ENCODE peak calls at places on chromosome 19, in seven cellular contexts. One of them, this sample, is unnamed.

GRCh38 chr19:19606021-19606420 is 12.5 kb downstream of the PBX4 start:
- DNase-seq in effector memory CD4-positive, alpha-beta T cell: peak; percentile 64
- DNase-seq in tibial artery: no peak
- DNase-seq in fibroblast of lung: peak; percentile 33
- DNase-seq in transverse colon: peak; percentile 74
- DNase-seq in IMR-90: peak; percentile 10
- DNase-seq in cardiac muscle cell: no peak
- DNase-seq in this sample: peak; percentile 24

GRCh38 chr19:46404039-46404883 is 9.1 kb downstream of the CCDC8 start:
- DNase-seq in effector memory CD4-positive, alpha-beta T cell: no peak
- DNase-seq in tibial artery: peak; percentile 86
- DNase-seq in fibroblast of lung: peak; percentile 56
- DNase-seq in transverse colon: peak; percentile 63
- DNase-seq in IMR-90: peak; percentile 31
- DNase-seq in cardiac muscle cell: peak; percentile 76
- DNase-seq in this sample: peak; percentile 86

GRCh38 chr19:41753159-41753558 is 2.2 kb upstream of the CEACAM6 start:
- DNase-seq in effector memory CD4-positive, alpha-beta T cell: peak; percentile 46
- DNase-seq in tibial artery: no peak
- DNase-seq in fibroblast of lung: no peak
- DNase-seq in transverse colon: peak; percentile 83
- DNase-seq in IMR-90: no peak
- DNase-seq in cardiac muscle cell: peak; percentile 40
- DNase-seq in this sample: peak; percentile 58

GRCh38 chr19:4877753-4878490 is 10.5 kb upstream of the PLIN3 start:
- DNase-seq in effector memory CD4-positive, alpha-beta T cell: no peak
- DNase-seq in tibial artery: peak; percentile 88
- DNase-seq in fibroblast of lung: no peak
- DNase-seq in transverse colon: peak; percentile 31
- DNase-seq in IMR-90: no peak
- DNase-seq in cardiac muscle cell: no peak
- DNase-seq in this sample: peak; percentile 92

GRCh38 chr19:38684078-38684861 is 36.8 kb downstream of the ACTN4 start:
- DNase-seq in effector memory CD4-positive, alpha-beta T cell: peak; percentile 49
- DNase-seq in tibial artery: peak; percentile 94
- DNase-seq in fibroblast of lung: peak; percentile 89
- DNase-seq in transverse colon: peak; percentile 87
- DNase-seq in IMR-90: peak; percentile 91
- DNase-seq in cardiac muscle cell: peak; percentile 94
- DNase-seq in this sample: peak; percentile 38

GRCh38 chr19:7968796-7969559 is 25.5 kb upstream of the TIMM44 start:
- DNase-seq in effector memory CD4-positive, alpha-beta T cell: no peak
- DNase-seq in tibial artery: no peak
- DNase-seq in fibroblast of lung: no peak
- DNase-seq in transverse colon: no peak
- DNase-seq in IMR-90: no peak
- DNase-seq in cardiac muscle cell: no peak
- DNase-seq in this sample: no peak

GRCh38 chr19:20472854-20473253 is 92.7 kb downstream of the ZNF737 start:
- DNase-seq in effector memory CD4-positive, alpha-beta T cell: no peak
- DNase-seq in tibial artery: no peak
- DNase-seq in fibroblast of lung: no peak
- DNase-seq in transverse colon: no peak
- DNase-seq in IMR-90: no peak
- DNase-seq in cardiac muscle cell: no peak
- DNase-seq in this sample: no peak

GRCh38 chr19:17873661-17874422 is 2.1 kb downstream of the SLC5A5 start:
- DNase-seq in effector memory CD4-positive, alpha-beta T cell: peak; percentile 45
- DNase-seq in tibial artery: no peak
- DNase-seq in fibroblast of lung: no peak
- DNase-seq in transverse colon: peak; percentile 53
- DNase-seq in IMR-90: no peak
- DNase-seq in cardiac muscle cell: peak; percentile 30
- DNase-seq in this sample: peak; percentile 34

GRCh38 chr19:46603752-46604241 is 2.7 kb downstream of the CALM3 start:
- DNase-seq in effector memory CD4-positive, alpha-beta T cell: no peak
- DNase-seq in tibial artery: no peak
- DNase-seq in fibroblast of lung: no peak
- DNase-seq in transverse colon: no peak
- DNase-seq in IMR-90: no peak
- DNase-seq in cardiac muscle cell: no peak
- DNase-seq in this sample: no peak

GRCh38 chr19:32817252-32817912 is 52.2 kb downstream of the SLC7A9 start:
- DNase-seq in effector memory CD4-positive, alpha-beta T cell: no peak
- DNase-seq in tibial artery: no peak
- DNase-seq in fibroblast of lung: no peak
- DNase-seq in transverse colon: peak; percentile 15
- DNase-seq in IMR-90: no peak
- DNase-seq in cardiac muscle cell: no peak
- DNase-seq in this sample: no peak

GRCh38 chr19:10061717-10062310 is 24.3 kb upstream of the SHFL start:
- DNase-seq in effector memory CD4-positive, alpha-beta T cell: no peak
- DNase-seq in tibial artery: no peak
- DNase-seq in fibroblast of lung: no peak
- DNase-seq in transverse colon: no peak
- DNase-seq in IMR-90: no peak
- DNase-seq in cardiac muscle cell: peak; percentile 31
- DNase-seq in this sample: peak; percentile 16

GRCh38 chr19:14089662-14090508 is 666 bp downstream of the SAMD1 start:
- DNase-seq in effector memory CD4-positive, alpha-beta T cell: peak; percentile 29
- DNase-seq in tibial artery: peak; percentile 71
- DNase-seq in fibroblast of lung: peak; percentile 79
- DNase-seq in transverse colon: peak; percentile 63
- DNase-seq in IMR-90: peak; percentile 74
- DNase-seq in cardiac muscle cell: peak; percentile 75
- DNase-seq in this sample: peak; percentile 61

GRCh38 chr19:39409886-39410619 is 2.4 kb upstream of the PLEKHG2 start:
- DNase-seq in effector memory CD4-positive, alpha-beta T cell: peak; percentile 74
- DNase-seq in tibial artery: peak; percentile 93
- DNase-seq in fibroblast of lung: peak; percentile 73
- DNase-seq in transverse colon: peak; percentile 85
- DNase-seq in IMR-90: no peak
- DNase-seq in cardiac muscle cell: peak; percentile 93
- DNase-seq in this sample: peak; percentile 70

DNA sequence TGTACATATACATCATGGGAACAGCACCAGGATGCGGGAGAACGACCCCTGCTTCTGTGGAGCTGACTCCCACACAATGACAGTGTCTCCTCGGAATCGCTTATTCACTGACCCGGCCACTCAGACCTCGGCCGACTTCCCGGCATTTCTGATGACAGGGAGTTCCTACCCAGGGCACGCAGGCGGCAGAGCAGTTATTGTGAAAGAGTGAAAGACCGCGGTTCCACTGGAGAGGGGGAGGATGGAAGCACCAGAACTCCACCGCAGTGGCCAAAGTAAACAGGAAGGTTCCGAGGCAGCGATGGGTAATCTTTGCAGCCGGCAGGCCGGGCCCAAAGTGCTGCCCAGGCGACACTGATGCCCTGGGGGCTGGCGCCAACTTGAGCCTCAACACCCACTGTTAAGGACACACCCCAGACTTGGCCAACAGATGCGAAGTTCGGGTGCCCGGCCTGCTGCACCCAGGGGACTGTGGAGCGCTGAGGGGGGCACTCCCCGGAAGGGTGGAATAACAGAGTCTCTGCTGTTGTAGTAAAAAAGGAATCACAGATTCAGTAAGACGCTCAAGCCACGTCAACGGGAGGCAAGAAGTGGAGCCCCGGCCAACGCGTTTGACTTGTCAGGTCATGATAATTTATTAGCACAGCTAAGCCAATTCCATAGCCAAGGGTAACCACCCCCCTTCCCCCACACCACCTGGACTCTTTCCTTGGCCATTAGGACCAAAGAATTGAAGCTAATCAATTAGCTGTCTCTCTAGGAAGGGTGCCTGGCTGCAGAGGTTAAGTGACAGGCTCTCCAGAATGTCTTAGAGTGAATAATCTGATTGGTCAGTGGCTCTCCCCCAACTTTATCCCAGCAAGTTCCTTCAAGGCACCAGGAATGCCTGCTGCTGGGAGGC is 5.8 kb downstream of the MLLT1 start:
- DNase-seq in effector memory CD4-positive, alpha-beta T cell: no peak
- DNase-seq in tibial artery: peak; percentile 98
- DNase-seq in fibroblast of lung: peak; percentile 91
- DNase-seq in transverse colon: peak; percentile 64
- DNase-seq in IMR-90: peak; percentile 88
- DNase-seq in cardiac muscle cell: peak; percentile 92
- DNase-seq in this sample: no peak
- H3K4me1 ChIP-seq in effector memory CD4-positive, alpha-beta T cell: peaks cover 9% of the 10 kb centered on the region
- H3K4me1 ChIP-seq in tibial artery: peaks cover 86% of the 10 kb centered on the region
- H3K4me1 ChIP-seq in fibroblast of lung: peaks cover 55% of the 10 kb centered on the region
- H3K4me1 ChIP-seq in transverse colon: peaks cover 80% of the 10 kb centered on the region
- H3K4me1 ChIP-seq in IMR-90: peaks cover 66% of the 10 kb centered on the region
- H3K4me1 ChIP-seq in cardiac muscle cell: peaks cover 100% of the 10 kb centered on the region
- H3K4me1 ChIP-seq in this sample: peaks cover 2% of the 10 kb centered on the region

DNA sequence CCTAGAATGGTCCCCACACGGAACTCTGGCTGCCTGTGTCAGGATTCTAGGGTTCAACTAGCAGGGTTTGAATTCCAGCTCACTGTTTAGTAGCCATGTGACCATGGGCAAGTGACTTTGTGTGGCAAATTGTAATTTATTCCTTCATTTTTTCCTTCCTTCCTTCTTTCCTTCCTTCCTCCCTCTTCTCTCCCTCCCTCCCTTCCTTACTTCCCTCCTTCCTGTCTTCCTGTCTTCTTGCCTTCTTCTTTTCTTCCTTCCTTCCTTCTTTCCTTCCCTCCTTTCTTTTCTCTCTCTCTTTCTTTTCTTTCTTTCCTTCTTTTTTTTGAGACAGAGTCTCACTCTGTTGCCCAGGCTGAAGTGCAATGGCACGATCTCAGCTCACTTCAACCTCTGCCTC is 8.5 kb upstream of the DENND1C start:
- DNase-seq in effector memory CD4-positive, alpha-beta T cell: no peak
- DNase-seq in tibial artery: no peak
- DNase-seq in fibroblast of lung: no peak
- DNase-seq in transverse colon: no peak
- DNase-seq in IMR-90: no peak
- DNase-seq in cardiac muscle cell: no peak
- DNase-seq in this sample: no peak
- H3K4me3 ChIP-seq in effector memory CD4-positive, alpha-beta T cell: peak overlapping the region; percentile 31
- H3K4me3 ChIP-seq in tibial artery: no peak overlapping the region
- H3K4me3 ChIP-seq in fibroblast of lung: no peak overlapping the region
- H3K4me3 ChIP-seq in transverse colon: no peak overlapping the region
- H3K4me3 ChIP-seq in IMR-90: no peak overlapping the region
- H3K4me3 ChIP-seq in cardiac muscle cell: no peak overlapping the region
- H3K4me3 ChIP-seq in this sample: no peak overlapping the region

GRCh38 chr19:2083174-2083854 is 12.8 kb downstream of the MOB3A start:
- DNase-seq in effector memory CD4-positive, alpha-beta T cell: peak; percentile 64
- DNase-seq in tibial artery: no peak
- DNase-seq in fibroblast of lung: no peak
- DNase-seq in transverse colon: peak; percentile 64
- DNase-seq in IMR-90: no peak
- DNase-seq in cardiac muscle cell: no peak
- DNase-seq in this sample: no peak

GRCh38 chr19:2080336-2080988 is 15.7 kb downstream of the MOB3A start:
- DNase-seq in effector memory CD4-positive, alpha-beta T cell: no peak
- DNase-seq in tibial artery: no peak
- DNase-seq in fibroblast of lung: no peak
- DNase-seq in transverse colon: no peak
- DNase-seq in IMR-90: no peak
- DNase-seq in cardiac muscle cell: no peak
- DNase-seq in this sample: no peak

GRCh38 chr19:2079076-2079864 is 16.9 kb downstream of the MOB3A start:
- DNase-seq in effector memory CD4-positive, alpha-beta T cell: no peak
- DNase-seq in tibial artery: no peak
- DNase-seq in fibroblast of lung: no peak
- DNase-seq in transverse colon: no peak
- DNase-seq in IMR-90: no peak
- DNase-seq in cardiac muscle cell: no peak
- DNase-seq in this sample: no peak

GRCh38 chr19:2079865-2080301 is 16.2 kb downstream of the MOB3A start:
- DNase-seq in effector memory CD4-positive, alpha-beta T cell: no peak
- DNase-seq in tibial artery: no peak
- DNase-seq in fibroblast of lung: no peak
- DNase-seq in transverse colon: no peak
- DNase-seq in IMR-90: no peak
- DNase-seq in cardiac muscle cell: no peak
- DNase-seq in this sample: no peak

GRCh38 chr19:2081873-2082810 is 14.0 kb downstream of the MOB3A start:
- DNase-seq in effector memory CD4-positive, alpha-beta T cell: peak; percentile 50
- DNase-seq in tibial artery: no peak
- DNase-seq in fibroblast of lung: no peak
- DNase-seq in transverse colon: peak; percentile 64
- DNase-seq in IMR-90: no peak
- DNase-seq in cardiac muscle cell: no peak
- DNase-seq in this sample: no peak
- H3K4me1 ChIP-seq in effector memory CD4-positive, alpha-beta T cell: peaks cover 57% of the 10 kb centered on the region
- H3K4me1 ChIP-seq in tibial artery: peaks cover 10% of the 10 kb centered on the region
- H3K4me1 ChIP-seq in fibroblast of lung: no peaks in the 10 kb centered on the region
- H3K4me1 ChIP-seq in transverse colon: peaks cover 42% of the 10 kb centered on the region
- H3K4me1 ChIP-seq in IMR-90: no peaks in the 10 kb centered on the region
- H3K4me1 ChIP-seq in cardiac muscle cell: no peaks in the 10 kb centered on the region
- H3K4me1 ChIP-seq in this sample: no peaks in the 10 kb centered on the region

DNA sequence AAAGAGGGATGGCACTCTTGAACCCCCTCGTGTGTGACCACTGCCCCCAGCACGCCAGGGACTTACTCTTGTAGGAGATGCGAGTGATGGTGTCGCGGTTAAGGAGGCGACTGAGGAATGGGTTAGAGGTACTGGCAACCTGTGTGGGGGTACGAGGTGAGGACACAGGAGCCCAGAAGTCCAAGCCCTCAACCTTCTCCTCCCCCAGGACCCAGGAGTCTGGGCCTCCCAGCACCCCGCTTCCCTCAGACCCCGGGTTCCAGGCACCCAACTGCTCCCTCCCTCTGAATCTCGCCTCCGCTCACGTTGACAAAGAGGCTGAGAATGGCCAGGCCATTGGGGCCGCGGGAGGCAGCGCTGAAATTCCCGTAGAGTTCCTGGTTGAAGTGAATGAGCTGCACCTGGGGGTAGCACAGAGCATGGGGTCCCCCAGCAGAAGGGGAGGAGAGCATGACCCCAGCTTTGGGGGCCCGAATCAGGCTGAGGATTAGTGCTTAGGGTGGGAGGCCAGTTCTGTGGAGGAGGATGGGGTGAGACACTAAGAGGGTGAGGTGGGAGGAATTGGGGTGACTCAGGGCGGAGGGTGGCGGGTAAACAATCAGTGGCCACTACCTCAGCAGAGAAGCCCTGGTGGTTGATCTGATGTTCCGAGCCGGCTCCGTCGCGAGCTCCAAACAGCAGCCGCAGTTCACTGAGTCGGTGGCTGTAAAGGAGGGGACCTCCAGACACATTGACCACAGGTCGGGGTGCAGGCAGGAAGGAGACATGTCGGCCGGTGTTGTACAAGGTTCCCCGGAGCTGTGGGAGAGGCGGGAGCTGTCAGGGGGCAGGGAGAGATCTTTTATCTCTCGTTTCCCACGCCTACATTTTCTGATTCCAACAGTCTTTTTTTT is 2.5 kb upstream of the DBP start:
- DNase-seq in effector memory CD4-positive, alpha-beta T cell: no peak
- DNase-seq in tibial artery: no peak
- DNase-seq in fibroblast of lung: no peak
- DNase-seq in transverse colon: no peak
- DNase-seq in IMR-90: no peak
- DNase-seq in cardiac muscle cell: no peak
- DNase-seq in this sample: no peak
- H3K4me3 ChIP-seq in effector memory CD4-positive, alpha-beta T cell: no peak overlapping the region
- H3K4me3 ChIP-seq in tibial artery: no peak overlapping the region
- H3K4me3 ChIP-seq in fibroblast of lung: no peak overlapping the region
- H3K4me3 ChIP-seq in transverse colon: no peak overlapping the region
- H3K4me3 ChIP-seq in IMR-90: no peak overlapping the region
- H3K4me3 ChIP-seq in cardiac muscle cell: no peak overlapping the region
- H3K4me3 ChIP-seq in this sample: no peak overlapping the region

GRCh38 chr19:16623576-16623975 is 4.4 kb downstream of the MED26 start:
- DNase-seq in effector memory CD4-positive, alpha-beta T cell: no peak
- DNase-seq in tibial artery: no peak
- DNase-seq in fibroblast of lung: no peak
- DNase-seq in transverse colon: no peak
- DNase-seq in IMR-90: no peak
- DNase-seq in cardiac muscle cell: no peak
- DNase-seq in this sample: no peak
- H3K4me1 ChIP-seq in effector memory CD4-positive, alpha-beta T cell: peaks cover 9% of the 10 kb centered on the region
- H3K4me1 ChIP-seq in tibial artery: peaks cover 61% of the 10 kb centered on the region
- H3K4me1 ChIP-seq in fibroblast of lung: peaks cover 2% of the 10 kb centered on the region
- H3K4me1 ChIP-seq in transverse colon: peaks cover 44% of the 10 kb centered on the region
- H3K4me1 ChIP-seq in IMR-90: peaks cover 3% of the 10 kb centered on the region
- H3K4me1 ChIP-seq in cardiac muscle cell: peaks cover 5% of the 10 kb centered on the region
- H3K4me1 ChIP-seq in this sample: no peaks in the 10 kb centered on the region

This sample was measured in SJCRH30.